ENCODE peak calls at places on chromosomes 16 and 17, in four cellular contexts. C is epithelial cell of esophagus, R is foreskin fibroblast, K is fibroblast of villous mesenchyme. X is an unnamed sample.

GRCh38 chr17:39208136-39208535 is 8.1 kb downstream of the RPL19 start:
- DNase-seq in C (no peak), R (no peak), K (no peak), X (no peak)

GRCh38 chr17:21017256-21017655 is 25.6 kb downstream of the USP22 start:
- DNase-seq in C (no peak), R (no peak), K (no peak), X (no peak)

GRCh38 chr17:80456465-80457235 is 19.8 kb downstream of the NPTX1 start:
- DNase-seq in C (no peak), R (peak; percentile 37), K (peak; percentile 68), X (no peak)

GRCh38 chr17:50687200-50688066 is 20.3 kb downstream of the ANKRD40 start:
- DNase-seq in C (no peak), R (peak; percentile 30), K (no peak), X (peak; percentile 62)

GRCh38 chr17:16585796-16586195 is 16.8 kb upstream of the ZNF287 start:
- DNase-seq in C (no peak), R (peak; percentile 45), K (no peak), X (no peak)

GRCh38 chr16:56460101-56460500 is 8.7 kb downstream of the OGFOD1 start:
- DNase-seq in C (no peak), R (no peak), K (peak; percentile 17), X (no peak)

GRCh38 chr16:2362218-2362617 is 21.7 kb upstream of the ABCA3 start:
- DNase-seq in C (no peak), R (no peak), K (no peak), X (no peak)

GRCh38 chr16:3573146-3573815 is 3.9 kb downstream of the NLRC3 start:
- DNase-seq in C (no peak), R (no peak), K (no peak), X (no peak)

GRCh38 chr17:32275060-32276042 is 9.7 kb downstream of the RHBDL3 start:
- DNase-seq in C (peak; percentile 85), R (peak; percentile 94), K (peak; percentile 71), X (peak; percentile 83)

GRCh38 chr16:24858219-24859041 is 12.7 kb downstream of the SLC5A11 start:
- DNase-seq in C (peak; percentile 64), R (peak; percentile 74), K (peak; percentile 61), X (peak; percentile 67)

GRCh38 chr16:11359370-11359769 is 14.1 kb downstream of the RMI2 start:
- DNase-seq in C (peak; percentile 96), R (peak; percentile 63), K (peak; percentile 85), X (peak; percentile 31)

GRCh38 chr16:27450836-27451341 is 48.9 kb downstream of the IL21R start:
- DNase-seq in C (peak; percentile 25), R (no peak), K (peak; percentile 33), X (peak; percentile 24)

GRCh38 chr16:51237861-51238378 is 86.8 kb upstream of the SALL1 start:
- DNase-seq in C (no peak), R (no peak), K (no peak), X (no peak)

GRCh38 chr16:15518412-15519351 is 84.3 kb downstream of the BMERB1 start:
- DNase-seq in C (no peak), R (peak; percentile 67), K (peak; percentile 48), X (no peak)

GRCh38 chr17:51505450-51505849 is 245.1 kb downstream of the UTP18 start:
- DNase-seq in C (no peak), R (no peak), K (no peak), X (no peak)

GRCh38 chr16:64864232-64864803 is 257.5 kb downstream of the CDH11 start:
- DNase-seq in C (peak; percentile 84), R (peak; percentile 90), K (peak; percentile 88), X (peak; percentile 66)

GRCh38 chr17:81395600-81396277 is 482 bp downstream of the BAHCC1 start:
- DNase-seq in C (no peak), R (peak; percentile 38), K (no peak), X (peak; percentile 39)

GRCh38 chr16:50570354-50570753 is 22.2 kb downstream of the NKD1 start:
- DNase-seq in C (no peak), R (no peak), K (no peak), X (no peak)

GRCh38 chr16:637081-638018 is 1.2 kb upstream of the METTL26 start:
- DNase-seq in C (peak; percentile 92), R (peak; percentile 94), K (peak; percentile 92), X (peak; percentile 91)

GRCh38 chr17:37826497-37827115 is 81.7 kb upstream of the HNF1B start:
- DNase-seq in C (no peak), R (no peak), K (no peak), X (no peak)

GRCh38 chr17:46976626-46977270 is 2.3 kb downstream of the RPRML start:
- DNase-seq in C (no peak), R (no peak), K (no peak), X (no peak)

GRCh38 chr16:89359296-89360147 is 130.8 kb downstream of the ANKRD11 start:
- DNase-seq in C (no peak), R (no peak), K (no peak), X (no peak)

GRCh38 chr17:42184717-42185496 is at the start of gene HCRT:
- DNase-seq in C (peak; percentile 6), R (no peak), K (no peak), X (no peak)

GRCh38 chr17:7704601-7705268 is at the start of gene EFNB3:
- DNase-seq in C (peak; percentile 47), R (peak; percentile 60), K (peak; percentile 37), X (peak; percentile 28)

GRCh38 chr17:7703584-7704574 is 1.1 kb upstream of the EFNB3 start:
- DNase-seq in C (peak; percentile 69), R (peak; percentile 66), K (peak; percentile 52), X (no peak)

GRCh38 chr17:7701681-7702080 is 3.3 kb upstream of the EFNB3 start:
- DNase-seq in C (no peak), R (no peak), K (no peak), X (no peak)

GRCh38 chr17:7700510-7700909 is 4.5 kb upstream of the EFNB3 start:
- DNase-seq in C (no peak), R (no peak), K (no peak), X (no peak)

GRCh38 chr17:7702776-7703175 is 2.2 kb upstream of the EFNB3 start:
- DNase-seq in C (no peak), R (no peak), K (no peak), X (no peak)
- TF ChIP-seq CTCF in C (no peak), R (no peak), K (no peak), X (no peak)

GRCh38 chr16:63361032-63361624 is 1324.9 kb upstream of the CDH8 start:
- DNase-seq in C (peak; percentile 64), R (peak; percentile 75), K (peak; percentile 64), X (peak; percentile 67)
- TF ChIP-seq CTCF in C (peak; percentile 89), R (peak; percentile 85), K (peak; percentile 84), X (peak; percentile 71)

GRCh38 chr17:10318540-10318939 is 54.3 kb downstream of the MYH13 start:
- DNase-seq in C (no peak), R (no peak), K (no peak), X (no peak)

GRCh38 chr17:10313037-10313672 is 59.7 kb downstream of the MYH13 start:
- DNase-seq in C (no peak), R (no peak), K (no peak), X (no peak)

GRCh38 chr17:10314332-10314731 is 58.5 kb downstream of the MYH13 start:
- DNase-seq in C (no peak), R (no peak), K (no peak), X (no peak)

GRCh38 chr17:10316986-10317834 is 55.6 kb downstream of the MYH13 start:
- DNase-seq in C (no peak), R (peak; percentile 2), K (peak; percentile 54), X (peak; percentile 65)
- TF ChIP-seq CTCF in C (no peak), R (peak; percentile 87), K (peak; percentile 78), X (peak; percentile 73)

GRCh38 chr16:21949713-21950260 is 3.4 kb upstream of the UQCRC2 start:
- DNase-seq in C (no peak), R (no peak), K (no peak), X (no peak)

GRCh38 chr16:21953541-21953902 is 361 bp downstream of the UQCRC2 start:
- DNase-seq in C (no peak), R (no peak), K (no peak), X (no peak)

GRCh38 chr16:21952040-21952792 is 945 bp upstream of the UQCRC2 start:
- DNase-seq in C (peak; percentile 79), R (peak; percentile 84), K (peak; percentile 68), X (peak; percentile 73)

GRCh38 chr16:21952793-21953540 is at the start of gene UQCRC2:
- DNase-seq in C (peak; percentile 97), R (peak; percentile 95), K (peak; percentile 95), X (peak; percentile 95)

GRCh38 chr16:21950782-21951521 is 2.2 kb upstream of the UQCRC2 start:
- DNase-seq in C (peak; percentile 55), R (peak; percentile 60), K (peak; percentile 22), X (peak; percentile 39)
- TF ChIP-seq CTCF in C (peak; percentile 60), R (peak; percentile 40), K (peak; percentile 43), X (peak; percentile 42)

GRCh38 chr17:17810374-17811248 is 26.2 kb downstream of the SREBF1 start:
- DNase-seq in C (no peak), R (peak; percentile 53), K (peak; percentile 53), X (no peak)
- TF ChIP-seq CTCF in C (no peak), R (no peak), K (no peak), X (no peak)

DNA sequence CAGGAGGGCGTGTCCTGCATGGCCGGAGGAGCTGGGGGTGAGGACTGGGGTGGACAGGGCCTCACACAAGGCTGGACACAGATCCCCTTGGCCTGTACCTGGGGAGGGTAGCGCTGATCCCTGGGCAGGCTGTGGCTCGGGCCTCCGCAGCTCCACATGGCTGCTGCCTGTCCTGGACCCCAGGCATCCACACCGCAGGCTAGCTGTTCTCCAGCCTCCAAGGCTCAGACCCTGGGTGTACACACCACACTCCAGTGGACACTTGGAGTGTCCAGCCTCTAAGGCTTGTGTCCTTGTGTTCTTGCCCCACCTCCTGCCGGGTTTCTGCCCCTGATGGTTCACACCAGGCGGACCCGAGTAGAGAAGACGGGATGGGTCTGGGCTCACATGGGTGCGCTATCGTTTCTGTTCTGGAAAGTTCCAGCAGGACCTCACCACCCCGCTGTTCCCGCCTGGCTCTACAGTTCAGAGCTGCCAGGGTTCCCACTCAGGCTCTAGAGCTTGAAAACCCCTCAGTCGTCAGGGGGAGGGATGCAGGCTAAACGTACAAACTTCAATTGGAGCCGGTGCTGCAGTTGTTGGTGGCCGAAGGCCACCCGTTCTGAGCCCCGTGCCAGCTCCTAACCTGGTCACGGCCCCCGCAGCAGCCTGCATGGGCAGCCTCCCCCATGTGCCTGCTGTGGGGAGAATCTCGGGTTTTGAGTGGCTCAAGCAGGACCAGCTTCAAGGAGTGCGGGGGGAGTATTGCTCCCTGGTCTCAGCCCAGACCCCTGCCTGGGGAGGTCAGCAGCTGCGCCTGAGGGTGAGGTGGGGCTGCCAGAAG is 6.6 kb upstream of the FN3KRP start:
- DNase-seq in C (no peak), R (no peak), K (no peak), X (no peak)
- TF ChIP-seq CTCF in C (no peak), R (no peak), K (no peak), X (no peak)

X was measured in MCF 10A.